ENCODE peak calls at places on chromosomes 2 and 18, in six cellular contexts. W is tibial nerve, M is SW 1271, K is ELR, U is A549, C is T-helper 9 cell. T is an unnamed sample.

GRCh38 chr18:5503740-5504139 is 40.1 kb downstream of the EPB41L3 start:
- DNase-seq in W (no peak), M (no peak), K (no peak), U (no peak), C (no peak), T (no peak)

GRCh38 chr2:106628377-106628776 is 141.2 kb downstream of the CD8B2 start:
- DNase-seq in W (no peak), M (no peak), K (no peak), U (no peak), C (no peak), T (no peak)

GRCh38 chr2:113977660-113978523 is 88.0 kb downstream of the ACTR3 start:
- DNase-seq in W (peak; percentile 45), M (peak; percentile 65), K (peak; percentile 45), U (no peak), C (no peak), T (peak; percentile 37)

GRCh38 chr2:122156101-122156500 is 400.6 kb downstream of the TSN start:
- DNase-seq in W (no peak), M (no peak), K (no peak), U (no peak), C (no peak), T (no peak)

GRCh38 chr2:78540255-78540654 is 485.2 kb upstream of the REG3G start:
- DNase-seq in W (no peak), M (no peak), K (no peak), U (no peak), C (no peak), T (no peak)

GRCh38 chr18:41731887-41732286 is 223.1 kb upstream of the PIK3C3 start:
- DNase-seq in W (no peak), M (peak; percentile 50), K (peak; percentile 83), U (no peak), C (no peak), T (peak; percentile 44)

GRCh38 chr2:23629417-23630110 is 244.6 kb downstream of the KLHL29 start:
- DNase-seq in W (no peak), M (no peak), K (no peak), U (no peak), C (no peak), T (no peak)

GRCh38 chr2:235390108-235390815 is 103.6 kb upstream of the AGAP1 start:
- DNase-seq in W (peak; percentile 19), M (no peak), K (peak; percentile 18), U (peak; percentile 22), C (peak; percentile 29), T (no peak)

GRCh38 chr18:10377956-10378355 is 76.5 kb upstream of the APCDD1 start:
- DNase-seq in W (no peak), M (no peak), K (peak; percentile 23), U (no peak), C (no peak), T (no peak)

GRCh38 chr2:7377861-7378569 is 460.8 kb downstream of the RNF144A start:
- DNase-seq in W (no peak), M (no peak), K (no peak), U (no peak), C (no peak), T (no peak)

GRCh38 chr2:101871480-101871879 is 120.3 kb upstream of the IL1R2 start:
- DNase-seq in W (no peak), M (no peak), K (no peak), U (no peak), C (no peak), T (no peak)

GRCh38 chr18:68267583-68267982 is 447.3 kb downstream of the TMX3 start:
- DNase-seq in W (no peak), M (peak; percentile 1), K (peak; percentile 93), U (no peak), C (no peak), T (no peak)

GRCh38 chr2:68696554-68696953 is 38.1 kb upstream of the ARHGAP25 start:
- DNase-seq in W (no peak), M (no peak), K (no peak), U (no peak), C (no peak), T (no peak)

GRCh38 chr2:120985174-120985996 is 249.7 kb downstream of the GLI2 start:
- DNase-seq in W (no peak), M (no peak), K (no peak), U (no peak), C (no peak), T (no peak)

GRCh38 chr2:100964222-100964621 is 37.9 kb upstream of the RPL31 start:
- DNase-seq in W (no peak), M (no peak), K (no peak), U (no peak), C (no peak), T (no peak)

GRCh38 chr2:67733517-67733916 is 329.3 kb downstream of the C1D start:
- DNase-seq in W (no peak), M (peak; percentile 13), K (peak; percentile 58), U (peak; percentile 30), C (no peak), T (no peak)

GRCh38 chr2:230714122-230714453 is 1.4 kb downstream of the CAB39 start:
- DNase-seq in W (no peak), M (peak; percentile 65), K (peak; percentile 87), U (peak; percentile 24), C (peak; percentile 8), T (peak; percentile 32)

GRCh38 chr2:27306657-27307544 is 1.3 kb downstream of the UCN start:
- DNase-seq in W (no peak), M (no peak), K (no peak), U (no peak), C (no peak), T (no peak)

GRCh38 chr18:79915161-79916127 is 36.0 kb downstream of the SLC66A2 start:
- DNase-seq in W (no peak), M (no peak), K (no peak), U (no peak), C (no peak), T (no peak)

GRCh38 chr18:519019-519879 is 18.7 kb upstream of the COLEC12 start:
- DNase-seq in W (no peak), M (no peak), K (peak; percentile 59), U (no peak), C (no peak), T (peak; percentile 54)

GRCh38 chr2:134736167-134736885 is 17.5 kb upstream of the TMEM163 start:
- DNase-seq in W (no peak), M (peak; percentile 83), K (peak; percentile 89), U (no peak), C (no peak), T (peak; percentile 85)

GRCh38 chr18:59876310-59876626 is 23.5 kb upstream of the PMAIP1 start:
- DNase-seq in W (no peak), M (no peak), K (no peak), U (no peak), C (no peak), T (no peak)

GRCh38 chr2:70942900-70943871 is 7.5 kb downstream of the ATP6V1B1 start:
- DNase-seq in W (no peak), M (no peak), K (no peak), U (no peak), C (no peak), T (no peak)

GRCh38 chr2:241503776-241504392 is 4.5 kb downstream of the STK25 start:
- DNase-seq in W (no peak), M (no peak), K (no peak), U (no peak), C (no peak), T (no peak)

GRCh38 chr2:169046440-169047151 is 15.5 kb upstream of the ABCB11 start:
- DNase-seq in W (no peak), M (no peak), K (peak; percentile 13), U (peak; percentile 11), C (no peak), T (no peak)

GRCh38 chr18:62370386-62370785 is 45.3 kb downstream of the TNFRSF11A start:
- DNase-seq in W (no peak), M (no peak), K (no peak), U (no peak), C (no peak), T (no peak)

T was measured in pulmonary artery endothelial cell.